ENCODE peak calls at places on chromosomes 1 and 21, in eight cellular contexts. P, Y, I, H, R, U, Z and W are unnamed samples.

GRCh38 chr1:117646007-117646913 is 40.4 kb downstream of the TENT5C start:
- DNase-seq in P (no peak), Y (peak; percentile 83), I (no peak), H (no peak), R (no peak), U (peak; percentile 30), Z (no peak), W (no peak)

GRCh38 chr1:55447488-55447887 is 232.3 kb upstream of the USP24 start:
- DNase-seq in P (no peak), Y (no peak), I (no peak), H (no peak), R (no peak), U (peak; percentile 49), Z (no peak), W (no peak)

GRCh38 chr21:37530901-37531351 is 164.4 kb downstream of the DYRK1A start:
- DNase-seq in P (no peak), Y (no peak), I (no peak), H (no peak), R (no peak), U (no peak), Z (no peak), W (no peak)

GRCh38 chr21:38491536-38491935 is 6.7 kb downstream of the ERG start:
- DNase-seq in P (no peak), Y (no peak), I (no peak), H (no peak), R (no peak), U (no peak), Z (no peak), W (no peak)

GRCh38 chr1:17289756-17290155 is 18.2 kb upstream of the PADI4 start:
- DNase-seq in P (no peak), Y (no peak), I (no peak), H (no peak), R (no peak), U (peak; percentile 64), Z (no peak), W (no peak)

GRCh38 chr1:157151068-157151467 is 12.9 kb upstream of the ETV3 start:
- DNase-seq in P (no peak), Y (no peak), I (no peak), H (no peak), R (no peak), U (no peak), Z (no peak), W (no peak)

GRCh38 chr1:162108426-162108825 is 38.9 kb downstream of the NOS1AP start:
- DNase-seq in P (no peak), Y (no peak), I (no peak), H (no peak), R (no peak), U (no peak), Z (no peak), W (no peak)

GRCh38 chr1:3625151-3625907 is 514 bp downstream of the TPRG1L start:
- DNase-seq in P (peak; percentile 28), Y (no peak), I (no peak), H (no peak), R (peak; percentile 75), U (peak; percentile 58), Z (no peak), W (peak; percentile 34)

GRCh38 chr1:204453141-204453772 is 41.3 kb downstream of the PIK3C2B start:
- DNase-seq in P (peak; percentile 56), Y (no peak), I (no peak), H (no peak), R (peak; percentile 63), U (no peak), Z (peak; percentile 49), W (no peak)

GRCh38 chr1:180939072-180939705 is 26.5 kb downstream of the KIAA1614 start:
- DNase-seq in P (no peak), Y (no peak), I (no peak), H (no peak), R (no peak), U (no peak), Z (no peak), W (no peak)

GRCh38 chr1:85553416-85553815 is 27.1 kb upstream of the CCN1 start:
- DNase-seq in P (no peak), Y (no peak), I (no peak), H (no peak), R (no peak), U (no peak), Z (no peak), W (no peak)

GRCh38 chr21:15848632-15849031 is 118.8 kb downstream of the USP25 start:
- DNase-seq in P (no peak), Y (no peak), I (no peak), H (no peak), R (no peak), U (peak; percentile 86), Z (no peak), W (no peak)

GRCh38 chr1:46533179-46533864 is 18.1 kb downstream of the KNCN start:
- DNase-seq in P (peak; percentile 52), Y (peak; percentile 75), I (no peak), H (no peak), R (peak; percentile 79), U (peak; percentile 43), Z (peak; percentile 36), W (no peak)

GRCh38 chr1:154863702-154864174 is 6.3 kb downstream of the KCNN3 start:
- DNase-seq in P (peak; percentile 34), Y (peak; percentile 90), I (peak; percentile 62), H (no peak), R (peak; percentile 89), U (peak; percentile 29), Z (peak; percentile 46), W (no peak)

GRCh38 chr1:115677172-115677542 is 35.4 kb downstream of the VANGL1 start:
- DNase-seq in P (no peak), Y (no peak), I (no peak), H (no peak), R (no peak), U (peak; percentile 27), Z (no peak), W (no peak)

GRCh38 chr1:160859166-160859565 is 3.5 kb downstream of the CD244 start:
- DNase-seq in P (no peak), Y (no peak), I (no peak), H (no peak), R (no peak), U (no peak), Z (no peak), W (no peak)

GRCh38 chr1:214005716-214006115 is 17.9 kb downstream of the PROX1 start:
- DNase-seq in P (no peak), Y (no peak), I (no peak), H (no peak), R (no peak), U (no peak), Z (no peak), W (no peak)

GRCh38 chr1:146016891-146017290 is 4.6 kb downstream of the HJV start:
- DNase-seq in P (no peak), Y (no peak), I (no peak), H (no peak), R (no peak), U (no peak), Z (no peak), W (no peak)

GRCh38 chr1:25629836-25630235 is 13.2 kb downstream of the MAN1C1 start:
- DNase-seq in P (no peak), Y (no peak), I (no peak), H (no peak), R (no peak), U (peak; percentile 65), Z (no peak), W (no peak)

GRCh38 chr1:156115514-156116374 is 1.2 kb downstream of the LMNA start:
- DNase-seq in P (no peak), Y (peak; percentile 88), I (no peak), H (no peak), R (peak; percentile 85), U (peak; percentile 61), Z (no peak), W (peak; percentile 66)

GRCh38 chr21:19565587-19565986 is 1162.0 kb upstream of the TMPRSS15 start:
- DNase-seq in P (no peak), Y (no peak), I (no peak), H (no peak), R (no peak), U (no peak), Z (no peak), W (no peak)

GRCh38 chr1:110673805-110674336 is 869 bp downstream of the KCNA3 start:
- DNase-seq in P (peak; percentile 30), Y (peak; percentile 42), I (no peak), H (no peak), R (no peak), U (no peak), Z (peak; percentile 16), W (no peak)

GRCh38 chr1:150528196-150528595 is 12.6 kb downstream of the FALEC start:
- DNase-seq in P (no peak), Y (no peak), I (no peak), H (no peak), R (no peak), U (peak; percentile 84), Z (no peak), W (no peak)

GRCh38 chr1:93876284-93876683 is 2.7 kb downstream of the DNTTIP2 start:
- DNase-seq in P (no peak), Y (no peak), I (no peak), H (no peak), R (no peak), U (no peak), Z (no peak), W (no peak)

GRCh38 chr1:84253891-84254290 is 47.6 kb upstream of the SAMD13 start:
- DNase-seq in P (no peak), Y (peak; percentile 68), I (no peak), H (no peak), R (no peak), U (peak; percentile 93), Z (no peak), W (peak; percentile 53)

GRCh38 chr1:9905010-9905409 is 5.1 kb downstream of the CTNNBIP1 start:
- DNase-seq in P (no peak), Y (no peak), I (no peak), H (no peak), R (no peak), U (peak; percentile 21), Z (no peak), W (no peak)

GRCh38 chr1:6724517-6725141 is 23.0 kb upstream of the DNAJC11 start:
- DNase-seq in P (no peak), Y (no peak), I (no peak), H (no peak), R (no peak), U (peak; percentile 52), Z (no peak), W (no peak)

GRCh38 chr1:1758692-1759455 is 19.4 kb downstream of the NADK start:
- DNase-seq in P (no peak), Y (peak; percentile 82), I (no peak), H (no peak), R (no peak), U (peak; percentile 7), Z (no peak), W (peak; percentile 67)

GRCh38 chr1:183903101-183903500 is 98.2 kb downstream of the RGL1 start:
- DNase-seq in P (no peak), Y (no peak), I (no peak), H (no peak), R (no peak), U (no peak), Z (no peak), W (no peak)

GRCh38 chr1:19439464-19440171 is 45.7 kb downstream of the CAPZB start:
- DNase-seq in P (peak; percentile 52), Y (peak; percentile 71), I (no peak), H (no peak), R (peak; percentile 79), U (no peak), Z (no peak), W (peak; percentile 50)

GRCh38 chr1:206776239-206776638 is 3.9 kb upstream of the IL10 start:
- DNase-seq in P (no peak), Y (no peak), I (no peak), H (no peak), R (peak; percentile 69), U (peak; percentile 21), Z (no peak), W (no peak)

GRCh38 chr1:152036316-152037216 is at the start of gene S100A11:
- DNase-seq in P (peak; percentile 78), Y (peak; percentile 92), I (peak; percentile 79), H (peak; percentile 32), R (peak; percentile 91), U (peak; percentile 93), Z (peak; percentile 86), W (peak; percentile 91)

GRCh38 chr21:27171704-27172103 is 204.8 kb upstream of the ADAMTS5 start:
- DNase-seq in P (no peak), Y (no peak), I (no peak), H (no peak), R (no peak), U (peak; percentile 51), Z (no peak), W (no peak)

GRCh38 chr1:220089650-220090556 is at the start of gene BPNT1:
- DNase-seq in P (peak; percentile 99), Y (peak; percentile 96), I (peak; percentile 92), H (peak; percentile 62), R (peak; percentile 98), U (peak; percentile 93), Z (peak; percentile 95), W (peak; percentile 92)